ENCODE peak calls at places on chromosome X, in six cellular contexts. One of them, this sample, is unnamed.

GRCh38 chrX:154327026-154327820 is 31.6 kb downstream of the TKTL1 start:
- DNase-seq in Peyer's patch: no peak
- DNase-seq in KBM-7: peak; percentile 14
- DNase-seq in pancreas: no peak
- DNase-seq in HS-27A: no peak
- DNase-seq in T47D: no peak
- DNase-seq in this sample: no peak

GRCh38 chrX:77009691-77010090 is 437.5 kb upstream of the FGF16 start:
- DNase-seq in Peyer's patch: no peak
- DNase-seq in KBM-7: no peak
- DNase-seq in pancreas: no peak
- DNase-seq in HS-27A: peak; percentile 29
- DNase-seq in T47D: no peak
- DNase-seq in this sample: no peak

GRCh38 chrX:47585273-47585672 is 3.0 kb downstream of the TIMP1 start:
- DNase-seq in Peyer's patch: no peak
- DNase-seq in KBM-7: no peak
- DNase-seq in pancreas: no peak
- DNase-seq in HS-27A: no peak
- DNase-seq in T47D: no peak
- DNase-seq in this sample: no peak

GRCh38 chrX:40853004-40853815 is 117.9 kb upstream of the MED14 start:
- DNase-seq in Peyer's patch: no peak
- DNase-seq in KBM-7: no peak
- DNase-seq in pancreas: no peak
- DNase-seq in HS-27A: no peak
- DNase-seq in T47D: no peak
- DNase-seq in this sample: no peak

GRCh38 chrX:41895826-41896225 is 27.5 kb downstream of the CASK start:
- DNase-seq in Peyer's patch: no peak
- DNase-seq in KBM-7: no peak
- DNase-seq in pancreas: no peak
- DNase-seq in HS-27A: no peak
- DNase-seq in T47D: no peak
- DNase-seq in this sample: no peak

GRCh38 chrX:6810796-6811195 is 275.9 kb upstream of the VCX3A start:
- DNase-seq in Peyer's patch: no peak
- DNase-seq in KBM-7: no peak
- DNase-seq in pancreas: no peak
- DNase-seq in HS-27A: no peak
- DNase-seq in T47D: no peak
- DNase-seq in this sample: no peak

GRCh38 chrX:67384403-67384802 is 159.4 kb upstream of the AR start:
- DNase-seq in Peyer's patch: no peak
- DNase-seq in KBM-7: no peak
- DNase-seq in pancreas: no peak
- DNase-seq in HS-27A: no peak
- DNase-seq in T47D: peak; percentile 1
- DNase-seq in this sample: no peak

GRCh38 chrX:39174761-39175417 is 373.6 kb downstream of the MID1IP1 start:
- DNase-seq in Peyer's patch: no peak
- DNase-seq in KBM-7: no peak
- DNase-seq in pancreas: no peak
- DNase-seq in HS-27A: no peak
- DNase-seq in T47D: no peak
- DNase-seq in this sample: no peak

GRCh38 chrX:13828392-13828791 is 11.5 kb upstream of the GPM6B start:
- DNase-seq in Peyer's patch: no peak
- DNase-seq in KBM-7: no peak
- DNase-seq in pancreas: no peak
- DNase-seq in HS-27A: no peak
- DNase-seq in T47D: no peak
- DNase-seq in this sample: no peak

GRCh38 chrX:51760657-51761056 is 17.4 kb downstream of the GSPT2 start:
- DNase-seq in Peyer's patch: no peak
- DNase-seq in KBM-7: no peak
- DNase-seq in pancreas: no peak
- DNase-seq in HS-27A: no peak
- DNase-seq in T47D: no peak
- DNase-seq in this sample: no peak

GRCh38 chrX:9807355-9808182 is 21.3 kb downstream of the SHROOM2 start:
- DNase-seq in Peyer's patch: no peak
- DNase-seq in KBM-7: no peak
- DNase-seq in pancreas: no peak
- DNase-seq in HS-27A: no peak
- DNase-seq in T47D: peak; percentile 71
- DNase-seq in this sample: no peak

GRCh38 chrX:74446876-74447275 is 25.6 kb downstream of the SLC16A2 start:
- DNase-seq in Peyer's patch: no peak
- DNase-seq in KBM-7: no peak
- DNase-seq in pancreas: no peak
- DNase-seq in HS-27A: no peak
- DNase-seq in T47D: no peak
- DNase-seq in this sample: no peak

GRCh38 chrX:65688403-65688881 is 21.0 kb downstream of the MSN start:
- DNase-seq in Peyer's patch: no peak
- DNase-seq in KBM-7: no peak
- DNase-seq in pancreas: no peak
- DNase-seq in HS-27A: no peak
- DNase-seq in T47D: no peak
- DNase-seq in this sample: no peak

GRCh38 chrX:23202316-23202715 is 132.3 kb upstream of the PTCHD1 start:
- DNase-seq in Peyer's patch: no peak
- DNase-seq in KBM-7: no peak
- DNase-seq in pancreas: no peak
- DNase-seq in HS-27A: no peak
- DNase-seq in T47D: no peak
- DNase-seq in this sample: no peak

GRCh38 chrX:65994519-65995501 is 45.1 kb downstream of the VSIG4 start:
- DNase-seq in Peyer's patch: no peak
- DNase-seq in KBM-7: no peak
- DNase-seq in pancreas: no peak
- DNase-seq in HS-27A: no peak
- DNase-seq in T47D: no peak
- DNase-seq in this sample: no peak

GRCh38 chrX:24264383-24264782 is 49.5 kb downstream of the SUPT20HL2 start:
- DNase-seq in Peyer's patch: no peak
- DNase-seq in KBM-7: no peak
- DNase-seq in pancreas: no peak
- DNase-seq in HS-27A: no peak
- DNase-seq in T47D: no peak
- DNase-seq in this sample: no peak

GRCh38 chrX:100413231-100413630 is 3.2 kb upstream of the PCDH19 start:
- DNase-seq in Peyer's patch: no peak
- DNase-seq in KBM-7: peak; percentile 74
- DNase-seq in pancreas: no peak
- DNase-seq in HS-27A: no peak
- DNase-seq in T47D: peak; percentile 59
- DNase-seq in this sample: no peak

GRCh38 chrX:38890326-38890725 is 89.1 kb downstream of the MID1IP1 start:
- DNase-seq in Peyer's patch: no peak
- DNase-seq in KBM-7: no peak
- DNase-seq in pancreas: no peak
- DNase-seq in HS-27A: no peak
- DNase-seq in T47D: no peak
- DNase-seq in this sample: no peak

GRCh38 chrX:46617906-46618305 is 44.3 kb downstream of the CHST7 start:
- DNase-seq in Peyer's patch: no peak
- DNase-seq in KBM-7: no peak
- DNase-seq in pancreas: no peak
- DNase-seq in HS-27A: no peak
- DNase-seq in T47D: no peak
- DNase-seq in this sample: no peak

GRCh38 chrX:128975716-128976115 is 547.6 kb downstream of the SMARCA1 start:
- DNase-seq in Peyer's patch: peak; percentile 53
- DNase-seq in KBM-7: peak; percentile 50
- DNase-seq in pancreas: peak; percentile 43
- DNase-seq in HS-27A: no peak
- DNase-seq in T47D: peak; percentile 40
- DNase-seq in this sample: no peak

GRCh38 chrX:134676440-134676839 is 18.2 kb upstream of the PLAC1 start:
- DNase-seq in Peyer's patch: no peak
- DNase-seq in KBM-7: no peak
- DNase-seq in pancreas: no peak
- DNase-seq in HS-27A: no peak
- DNase-seq in T47D: no peak
- DNase-seq in this sample: no peak

GRCh38 chrX:54820737-54821136 is 13.2 kb downstream of the MAGED2 start:
- DNase-seq in Peyer's patch: no peak
- DNase-seq in KBM-7: no peak
- DNase-seq in pancreas: no peak
- DNase-seq in HS-27A: no peak
- DNase-seq in T47D: no peak
- DNase-seq in this sample: no peak

GRCh38 chrX:42678133-42678532 is 99.8 kb downstream of the PPP1R2C start:
- DNase-seq in Peyer's patch: no peak
- DNase-seq in KBM-7: peak; percentile 4
- DNase-seq in pancreas: no peak
- DNase-seq in HS-27A: no peak
- DNase-seq in T47D: peak; percentile 63
- DNase-seq in this sample: no peak

GRCh38 chrX:29285670-29286069 is 698.4 kb downstream of the IL1RAPL1 start:
- DNase-seq in Peyer's patch: no peak
- DNase-seq in KBM-7: no peak
- DNase-seq in pancreas: no peak
- DNase-seq in HS-27A: no peak
- DNase-seq in T47D: no peak
- DNase-seq in this sample: no peak

GRCh38 chrX:68693481-68694410 is 46.3 kb downstream of the STARD8 start:
- DNase-seq in Peyer's patch: peak; percentile 52
- DNase-seq in KBM-7: peak; percentile 91
- DNase-seq in pancreas: peak; percentile 82
- DNase-seq in HS-27A: no peak
- DNase-seq in T47D: peak; percentile 30
- DNase-seq in this sample: no peak

GRCh38 chrX:65644621-65645287 is 22.7 kb upstream of the MSN start:
- DNase-seq in Peyer's patch: peak; percentile 45
- DNase-seq in KBM-7: peak; percentile 33
- DNase-seq in pancreas: peak; percentile 48
- DNase-seq in HS-27A: peak; percentile 69
- DNase-seq in T47D: no peak
- DNase-seq in this sample: peak; percentile 33

GRCh38 chrX:74535633-74536141 is 78.7 kb downstream of the RLIM start:
- DNase-seq in Peyer's patch: peak; percentile 84
- DNase-seq in KBM-7: no peak
- DNase-seq in pancreas: peak; percentile 80
- DNase-seq in HS-27A: peak; percentile 24
- DNase-seq in T47D: peak; percentile 57
- DNase-seq in this sample: no peak